ENCODE peak calls at places on chromosome 1, in seven cellular contexts. L is GM13977, H is A549, K is tibial artery, I is fibroblast of the aortic adventitia, M is cardiac fibroblast, G is breast epithelium. J is an unnamed sample.

GRCh38 chr1:184061396-184062003 is 10.0 kb downstream of the TSEN15 start:
- DNase-seq in L (no peak), H (peak; percentile 31), K (no peak), I (peak; percentile 54), M (peak; percentile 58), G (no peak), J (no peak)

GRCh38 chr1:1610796-1611597 is 4.3 kb upstream of the MIB2 start:
- DNase-seq in L (no peak), H (no peak), K (no peak), I (peak; percentile 73), M (peak; percentile 64), G (no peak), J (no peak)

GRCh38 chr1:161185732-161186311 is 8.5 kb upstream of the B4GALT3 start:
- DNase-seq in L (no peak), H (no peak), K (peak; percentile 42), I (no peak), M (no peak), G (no peak), J (no peak)

GRCh38 chr1:49125746-49126145 is 349.1 kb upstream of the BEND5 start:
- DNase-seq in L (no peak), H (no peak), K (no peak), I (no peak), M (no peak), G (no peak), J (no peak)

GRCh38 chr1:61496501-61496900 is 228.4 kb downstream of the TM2D1 start:
- DNase-seq in L (no peak), H (peak; percentile 71), K (no peak), I (peak; percentile 94), M (peak; percentile 83), G (no peak), J (no peak)

GRCh38 chr1:200794506-200795065 is 55.9 kb downstream of the CAMSAP2 start:
- DNase-seq in L (no peak), H (no peak), K (no peak), I (no peak), M (no peak), G (no peak), J (no peak)

GRCh38 chr1:95744731-95745130 is 510.7 kb downstream of the RWDD3 start:
- DNase-seq in L (no peak), H (no peak), K (no peak), I (no peak), M (no peak), G (no peak), J (no peak)

GRCh38 chr1:183506561-183506960 is 34.3 kb downstream of the SMG7 start:
- DNase-seq in L (no peak), H (no peak), K (no peak), I (no peak), M (no peak), G (no peak), J (no peak)

GRCh38 chr1:162357681-162358266 is 18.9 kb downstream of the SPATA46 start:
- DNase-seq in L (no peak), H (peak; percentile 55), K (no peak), I (peak; percentile 60), M (peak; percentile 63), G (no peak), J (peak; percentile 56)

GRCh38 chr1:30675761-30676160 is 47.6 kb downstream of the MATN1 start:
- DNase-seq in L (no peak), H (no peak), K (no peak), I (peak; percentile 84), M (peak; percentile 63), G (no peak), J (no peak)

GRCh38 chr1:203442821-203443220 is 32.8 kb upstream of the PRELP start:
- DNase-seq in L (no peak), H (no peak), K (peak; percentile 78), I (no peak), M (no peak), G (no peak), J (no peak)

GRCh38 chr1:232635778-232636356 is 5.9 kb upstream of the SIPA1L2 start:
- DNase-seq in L (peak; percentile 60), H (peak; percentile 63), K (no peak), I (peak; percentile 77), M (peak; percentile 77), G (no peak), J (peak; percentile 58)

GRCh38 chr1:180290265-180291001 is 60.4 kb downstream of the LHX4 start:
- DNase-seq in L (no peak), H (no peak), K (no peak), I (no peak), M (no peak), G (no peak), J (no peak)

GRCh38 chr1:115217150-115218033 is 120.7 kb downstream of the NGF start:
- DNase-seq in L (no peak), H (no peak), K (peak; percentile 74), I (peak; percentile 93), M (peak; percentile 47), G (no peak), J (no peak)

GRCh38 chr1:11761988-11762406 is at the start of gene C1orf167:
- DNase-seq in L (no peak), H (no peak), K (no peak), I (no peak), M (no peak), G (no peak), J (peak; percentile 45)

GRCh38 chr1:101438359-101438758 is 201.5 kb downstream of the S1PR1 start:
- DNase-seq in L (no peak), H (no peak), K (no peak), I (peak; percentile 3), M (peak; percentile 12), G (no peak), J (peak; percentile 21)

GRCh38 chr1:241411776-241412338 is 54.9 kb upstream of the RGS7 start:
- DNase-seq in L (no peak), H (no peak), K (no peak), I (no peak), M (no peak), G (no peak), J (no peak)

GRCh38 chr1:8584316-8584715 is 233.1 kb downstream of the RERE start:
- DNase-seq in L (no peak), H (no peak), K (no peak), I (no peak), M (no peak), G (no peak), J (no peak)

GRCh38 chr1:184326278-184326677 is 60.6 kb upstream of the C1orf21 start:
- DNase-seq in L (no peak), H (no peak), K (no peak), I (no peak), M (no peak), G (no peak), J (no peak)

GRCh38 chr1:214551052-214551435 is 358 bp downstream of the PTPN14 start:
- DNase-seq in L (no peak), H (no peak), K (peak; percentile 80), I (no peak), M (no peak), G (peak; percentile 54), J (no peak)

GRCh38 chr1:65820983-65821382 is 28.3 kb downstream of the PDE4B start:
- DNase-seq in L (no peak), H (peak; percentile 1), K (no peak), I (peak; percentile 86), M (peak; percentile 82), G (no peak), J (no peak)

GRCh38 chr1:17233675-17234074 is 15.2 kb upstream of the PADI3 start:
- DNase-seq in L (no peak), H (peak; percentile 96), K (no peak), I (peak; percentile 94), M (peak; percentile 81), G (peak; percentile 91), J (no peak)

DNA sequence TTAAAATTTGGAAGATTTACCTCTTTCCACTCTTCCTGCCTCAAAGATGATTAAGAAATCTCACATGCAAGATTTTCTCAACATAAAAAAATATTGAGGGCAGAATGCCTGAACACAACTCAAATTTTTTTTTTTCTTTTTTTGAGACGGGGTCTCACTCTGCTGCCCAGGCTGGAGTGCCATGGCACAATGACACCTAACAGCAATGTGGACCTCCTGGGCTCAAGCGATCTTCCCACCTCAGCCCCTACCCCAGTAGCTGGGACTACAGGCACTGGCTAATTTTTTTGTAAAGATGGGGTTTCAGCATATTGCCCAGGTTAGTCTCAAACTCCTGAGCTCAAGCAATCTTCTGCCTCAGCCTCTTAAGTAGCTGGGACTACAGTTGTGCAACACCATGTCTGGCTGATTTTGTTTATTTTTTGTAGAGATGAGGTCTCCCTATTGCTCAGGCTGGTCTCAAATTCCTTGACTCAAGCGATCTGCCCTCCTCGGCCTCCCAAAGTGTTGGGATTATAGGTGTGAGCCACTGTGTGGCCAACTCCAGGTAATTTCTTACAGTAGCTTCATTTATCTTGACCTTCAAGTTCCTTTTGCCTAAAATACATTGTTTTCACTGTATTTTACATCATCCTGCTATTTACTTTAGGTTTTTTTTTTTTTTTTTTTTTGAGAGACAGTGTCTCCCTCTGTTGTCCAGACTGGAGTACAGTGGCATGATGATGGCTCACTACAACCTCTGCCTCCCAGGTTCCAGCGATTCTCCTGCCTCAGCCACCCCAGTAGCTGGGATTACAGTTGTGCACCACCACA is 10.4 kb downstream of the NUCKS1 start:
- DNase-seq in L (no peak), H (peak; percentile 53), K (no peak), I (peak; percentile 63), M (peak; percentile 47), G (no peak), J (no peak)
- TF ChIP-seq CTCF in L (no peak), H (peak; percentile 17), K (no peak), I (peak; percentile 6), M (peak; percentile 33), G (no peak), J (no peak)

DNA sequence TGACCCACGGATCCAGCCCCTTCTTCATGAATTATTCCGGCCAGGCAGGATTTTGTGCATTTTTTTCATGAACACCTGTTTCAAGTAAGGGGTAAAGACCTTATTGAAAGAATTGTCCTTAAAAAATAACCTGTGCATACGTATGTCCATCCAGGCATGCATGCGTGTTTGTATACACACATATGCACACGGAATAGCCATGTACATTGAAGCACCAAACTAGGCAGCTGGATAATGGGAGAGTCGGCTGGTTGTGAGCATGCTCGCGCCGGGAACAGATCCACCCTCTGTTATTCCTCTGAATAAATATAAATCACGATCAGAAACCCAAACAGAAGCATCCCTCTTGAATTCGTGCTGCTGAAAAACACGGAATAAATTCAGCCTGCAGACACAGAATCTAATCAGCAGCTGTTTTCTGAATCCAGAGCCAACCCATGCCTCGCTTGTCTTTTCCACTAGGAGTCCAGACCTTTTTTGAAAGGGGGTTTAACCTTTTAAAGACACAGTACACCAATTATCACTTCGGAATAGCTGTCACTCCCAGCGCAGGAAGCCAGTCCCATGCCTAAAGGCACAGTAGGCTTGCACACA is at the start of gene HIVEP3:
- DNase-seq in L (no peak), H (peak; percentile 35), K (no peak), I (peak; percentile 58), M (peak; percentile 38), G (no peak), J (no peak)
- TF ChIP-seq CTCF in L (no peak), H (no peak), K (no peak), I (peak; percentile 55), M (peak; percentile 34), G (no peak), J (no peak)

DNA sequence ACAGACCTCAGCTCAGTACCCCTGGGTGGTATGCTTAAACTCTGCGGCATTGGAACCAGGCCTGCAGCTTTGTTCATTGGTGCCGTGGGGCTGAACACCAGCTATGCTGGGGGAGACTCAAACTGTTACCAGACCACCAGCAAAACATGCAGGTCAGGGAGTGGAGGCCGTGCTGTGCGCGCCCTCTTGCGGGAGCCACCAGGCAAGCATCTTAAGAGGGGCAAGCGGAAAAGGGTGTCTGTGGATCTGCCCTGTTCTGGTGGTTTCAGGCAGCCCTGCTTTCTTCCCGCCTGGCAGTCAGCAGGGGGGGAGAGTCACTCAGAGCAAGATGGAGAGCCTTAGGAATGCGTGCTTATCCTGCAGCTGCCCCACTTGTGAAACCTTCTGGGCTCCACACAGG is 276.9 kb upstream of the ZRANB2 start:
- DNase-seq in L (no peak), H (no peak), K (no peak), I (no peak), M (peak; percentile 14), G (no peak), J (no peak)
- TF ChIP-seq CTCF in L (no peak), H (no peak), K (no peak), I (peak; percentile 24), M (peak; percentile 41), G (no peak), J (no peak)

GRCh38 chr1:21616372-21616771 is 52.8 kb downstream of the RAP1GAP start:
- DNase-seq in L (no peak), H (no peak), K (no peak), I (no peak), M (no peak), G (no peak), J (no peak)
- TF ChIP-seq CTCF in L (no peak), H (no peak), K (no peak), I (no peak), M (no peak), G (no peak), J (no peak)